ENCODE peak calls at places on chromosomes 11 and 22, in nine cellular contexts. M is NCI-H748 treated with DMSO at 0.1 percent for 48 hours; E is NB4; H is GM03348; J is activated naive CD4-positive, alpha-beta T cell treated with anti-CD3 and anti-CD28 coated beads, Interleukin-2, amount 10 ng/mL, durations not matched to agents 7 days and 5 days; X is left ventricle myocardium inferior; K is RPMI7951; N is activated T-cell treated with anti-CD3 and anti-CD28 coated beads for 1 hour; U is non-pigmented ciliary epithelial cell. A is an unnamed sample.

GRCh38 chr11:2097356-2097997 is 41.7 kb downstream of the IGF2 start:
- DNase-seq in M (no peak), E (peak), H (peak), J (no peak), X (peak), K (peak), N (no peak), U (no peak), A (no peak)

GRCh38 chr11:5596611-5597201 is at the start of gene TRIM6:
- DNase-seq in M (no peak), E (peak), H (peak), J (peak), X (peak), K (peak), N (no peak), U (no peak), A (no peak)

GRCh38 chr11:74504100-74504691 is 10.7 kb upstream of the LIPT2 start:
- DNase-seq in M (no peak), E (peak), H (no peak), J (no peak), X (no peak), K (peak), N (no peak), U (no peak), A (no peak)

GRCh38 chr22:35894464-35894878 is 134.2 kb downstream of the RBFOX2 start:
- DNase-seq in M (no peak), E (no peak), H (no peak), J (no peak), X (no peak), K (no peak), N (no peak), U (no peak), A (no peak)

GRCh38 chr11:63917685-63918523 is 940 bp upstream of the RCOR2 start:
- DNase-seq in M (peak), E (peak), H (peak), J (peak), X (peak), K (peak), N (no peak), U (no peak), A (peak)

GRCh38 chr22:39114157-39114511 is 17.1 kb downstream of the APOBEC3H start:
- DNase-seq in M (no peak), E (no peak), H (no peak), J (no peak), X (no peak), K (no peak), N (no peak), U (no peak), A (no peak)

GRCh38 chr22:37777122-37777687 is 30.5 kb upstream of the GCAT start:
- DNase-seq in M (no peak), E (peak), H (peak), J (no peak), X (no peak), K (peak), N (no peak), U (peak), A (no peak)

GRCh38 chr22:17303840-17304779 is 65.2 kb upstream of the CECR2 start:
- DNase-seq in M (no peak), E (peak), H (no peak), J (peak), X (no peak), K (no peak), N (peak), U (no peak), A (no peak)

GRCh38 chr11:75946531-75947530 is 131.8 kb downstream of the UVRAG start:
- DNase-seq in M (no peak), E (peak), H (no peak), J (no peak), X (no peak), K (peak), N (no peak), U (peak), A (no peak)

GRCh38 chr11:107590460-107591097 is 368 bp upstream of the ELMOD1 start:
- DNase-seq in M (no peak), E (no peak), H (no peak), J (no peak), X (no peak), K (no peak), N (no peak), U (no peak), A (no peak)

GRCh38 chr11:112610494-112610893 is 349.8 kb upstream of the PLET1 start:
- DNase-seq in M (no peak), E (no peak), H (no peak), J (no peak), X (no peak), K (no peak), N (no peak), U (no peak), A (no peak)

GRCh38 chr11:62591448-62592215 is at the start of gene TUT1:
- DNase-seq in M (peak), E (peak), H (peak), J (peak), X (peak), K (peak), N (peak), U (peak), A (peak)

GRCh38 chr11:131581006-131581405 is 210.6 kb downstream of the NTM start:
- DNase-seq in M (no peak), E (peak), H (peak), J (no peak), X (no peak), K (no peak), N (no peak), U (no peak), A (no peak)

GRCh38 chr11:130509942-130510341 is 61.5 kb downstream of the ADAMTS15 start:
- DNase-seq in M (no peak), E (no peak), H (no peak), J (no peak), X (no peak), K (no peak), N (no peak), U (no peak), A (no peak)

GRCh38 chr11:57792870-57793269 is 31.3 kb downstream of the CTNND1 start:
- DNase-seq in M (no peak), E (peak), H (no peak), J (no peak), X (no peak), K (peak), N (no peak), U (no peak), A (no peak)

GRCh38 chr11:48066881-48067800 is 86.8 kb downstream of the PTPRJ start:
- DNase-seq in M (no peak), E (peak), H (no peak), J (no peak), X (no peak), K (peak), N (no peak), U (no peak), A (no peak)

GRCh38 chr22:44549701-44550100 is 51.7 kb upstream of the RTL6 start:
- DNase-seq in M (no peak), E (no peak), H (no peak), J (no peak), X (no peak), K (no peak), N (no peak), U (no peak), A (no peak)

GRCh38 chr22:50604623-50605348 is 4.2 kb downstream of the MAPK8IP2 start:
- DNase-seq in M (no peak), E (no peak), H (no peak), J (no peak), X (no peak), K (no peak), N (no peak), U (no peak), A (no peak)

GRCh38 chr11:3967695-3968094 is 112.2 kb downstream of the STIM1 start:
- DNase-seq in M (no peak), E (no peak), H (no peak), J (no peak), X (no peak), K (no peak), N (no peak), U (no peak), A (no peak)

GRCh38 chr22:24819941-24820461 is 14.0 kb downstream of the SGSM1 start:
- DNase-seq in M (no peak), E (no peak), H (no peak), J (no peak), X (peak), K (no peak), N (no peak), U (no peak), A (no peak)

GRCh38 chr11:107741044-107741823 is 29.4 kb upstream of the SLN start:
- DNase-seq in M (no peak), E (peak), H (peak), J (peak), X (no peak), K (peak), N (no peak), U (no peak), A (no peak)

GRCh38 chr11:107860688-107861087 is 2.1 kb upstream of the SLC35F2 start:
- DNase-seq in M (no peak), E (no peak), H (no peak), J (no peak), X (no peak), K (no peak), N (no peak), U (no peak), A (no peak)

GRCh38 chr11:110777765-110778164 is 65.5 kb upstream of the ARHGAP20 start:
- DNase-seq in M (no peak), E (peak), H (peak), J (no peak), X (no peak), K (no peak), N (no peak), U (peak), A (no peak)

GRCh38 chr22:30459206-30460052 is 12.4 kb downstream of the SEC14L3 start:
- DNase-seq in M (no peak), E (peak), H (no peak), J (peak), X (no peak), K (peak), N (no peak), U (no peak), A (no peak)

GRCh38 chr11:104556606-104557301 is 341.5 kb downstream of the CASP12 start:
- DNase-seq in M (no peak), E (no peak), H (no peak), J (no peak), X (no peak), K (no peak), N (no peak), U (no peak), A (no peak)

GRCh38 chr22:20807315-20807752 is 33.4 kb downstream of the SERPIND1 start:
- DNase-seq in M (no peak), E (peak), H (peak), J (no peak), X (no peak), K (peak), N (no peak), U (peak), A (no peak)

GRCh38 chr22:35638408-35638807 is 9.8 kb upstream of the APOL6 start:
- DNase-seq in M (no peak), E (no peak), H (peak), J (no peak), X (peak), K (peak), N (no peak), U (no peak), A (no peak)

GRCh38 chr11:61293869-61294716 is 1.0 kb downstream of the VWCE start:
- DNase-seq in M (no peak), E (peak), H (peak), J (peak), X (peak), K (peak), N (peak), U (no peak), A (peak)

GRCh38 chr11:44138286-44138685 is 42.8 kb downstream of the EXT2 start:
- DNase-seq in M (no peak), E (no peak), H (peak), J (no peak), X (no peak), K (no peak), N (no peak), U (no peak), A (no peak)

GRCh38 chr22:48044484-48045060 is 1282.1 kb downstream of the TBC1D22A start:
- DNase-seq in M (no peak), E (no peak), H (no peak), J (no peak), X (no peak), K (no peak), N (no peak), U (no peak), A (no peak)

GRCh38 chr22:30891781-30892180 is 76.8 kb downstream of the MORC2 start:
- DNase-seq in M (no peak), E (no peak), H (no peak), J (no peak), X (no peak), K (no peak), N (no peak), U (no peak), A (no peak)

GRCh38 chr11:33307984-33308383 is 50.8 kb downstream of the HIPK3 start:
- DNase-seq in M (no peak), E (no peak), H (no peak), J (no peak), X (no peak), K (no peak), N (no peak), U (no peak), A (no peak)

GRCh38 chr22:46183733-46184132 is 33.4 kb downstream of the PPARA start:
- DNase-seq in M (no peak), E (peak), H (no peak), J (no peak), X (no peak), K (no peak), N (no peak), U (no peak), A (no peak)

GRCh38 chr22:29078869-29079207 is 6.0 kb downstream of the KREMEN1 start:
- DNase-seq in M (no peak), E (no peak), H (no peak), J (no peak), X (no peak), K (no peak), N (no peak), U (no peak), A (no peak)

GRCh38 chr22:25742918-25743708 is 1.1 kb downstream of the MYO18B start:
- DNase-seq in M (no peak), E (peak), H (no peak), J (no peak), X (no peak), K (peak), N (no peak), U (no peak), A (no peak)

GRCh38 chr11:58575377-58576020 is at the start of gene LPXN:
- DNase-seq in M (no peak), E (peak), H (peak), J (peak), X (no peak), K (peak), N (peak), U (no peak), A (no peak)

GRCh38 chr11:121892131-121892681 is 223.8 kb downstream of the BLID start:
- DNase-seq in M (no peak), E (no peak), H (peak), J (no peak), X (peak), K (peak), N (no peak), U (peak), A (no peak)

GRCh38 chr22:49481651-49482399 is 345.8 kb downstream of the BRD1 start:
- DNase-seq in M (no peak), E (no peak), H (no peak), J (no peak), X (no peak), K (no peak), N (no peak), U (no peak), A (no peak)

GRCh38 chr11:23574149-23574548 is 713.9 kb upstream of the CCDC179 start:
- DNase-seq in M (no peak), E (no peak), H (no peak), J (no peak), X (no peak), K (no peak), N (no peak), U (no peak), A (no peak)